ENCODE peak calls at places on chromosomes 2 and 18, in four cellular contexts. One of them, this sample, is unnamed.

GRCh38 chr2:20282916-20283592 is 58.1 kb upstream of the SDC1 start:
- DNase-seq in thoracic aorta: no peak
- DNase-seq in H9: no peak
- DNase-seq in SK-N-SH: peak
- DNase-seq in this sample: no peak

GRCh38 chr2:233289590-233290424 is 17.8 kb upstream of the SAG start:
- DNase-seq in H9: no peak
- DNase-seq in SK-N-SH: no peak
- DNase-seq in thoracic aorta: no peak
- DNase-seq in this sample: no peak

GRCh38 chr2:204228169-204228940 is 291.8 kb downstream of the ICOS start:
- DNase-seq in thoracic aorta: no peak
- DNase-seq in H9: no peak
- DNase-seq in SK-N-SH: peak
- DNase-seq in this sample: no peak

GRCh38 chr2:112583497-112584133 is 794 bp upstream of the CHCHD5 start:
- DNase-seq in thoracic aorta: no peak
- DNase-seq in H9: no peak
- DNase-seq in SK-N-SH: peak
- DNase-seq in this sample: no peak

GRCh38 chr18:3075491-3075890 is 62.5 kb upstream of the LPIN2 start:
- DNase-seq in SK-N-SH: no peak
- DNase-seq in H9: no peak
- DNase-seq in thoracic aorta: no peak
- DNase-seq in this sample: no peak

GRCh38 chr2:7262608-7263228 is 345.5 kb downstream of the RNF144A start:
- DNase-seq in thoracic aorta: no peak
- DNase-seq in SK-N-SH: no peak
- DNase-seq in H9: no peak
- DNase-seq in this sample: no peak

GRCh38 chr2:198127627-198128026 is 323.2 kb downstream of the PLCL1 start:
- DNase-seq in SK-N-SH: peak
- DNase-seq in H9: peak
- DNase-seq in thoracic aorta: no peak
- DNase-seq in this sample: no peak

GRCh38 chr18:31576670-31577069 is 15.0 kb upstream of the TTR start:
- DNase-seq in SK-N-SH: no peak
- DNase-seq in H9: no peak
- DNase-seq in thoracic aorta: no peak
- DNase-seq in this sample: no peak

GRCh38 chr2:196143641-196144236 is 27.6 kb downstream of the STK17B start:
- DNase-seq in thoracic aorta: no peak
- DNase-seq in SK-N-SH: no peak
- DNase-seq in H9: no peak
- DNase-seq in this sample: no peak

GRCh38 chr2:217915706-217916105 is 87.1 kb downstream of the TNS1 start:
- DNase-seq in thoracic aorta: no peak
- DNase-seq in SK-N-SH: no peak
- DNase-seq in H9: no peak
- DNase-seq in this sample: no peak

GRCh38 chr2:86011449-86011941 is 94.2 kb downstream of the POLR1A start:
- DNase-seq in SK-N-SH: no peak
- DNase-seq in thoracic aorta: no peak
- DNase-seq in H9: no peak
- DNase-seq in this sample: no peak

GRCh38 chr2:240799183-240799740 is 20.8 kb downstream of the KIF1A start:
- DNase-seq in H9: no peak
- DNase-seq in thoracic aorta: no peak
- DNase-seq in SK-N-SH: no peak
- DNase-seq in this sample: no peak

GRCh38 chr2:30417253-30417652 is 29.8 kb upstream of the LCLAT1 start:
- DNase-seq in H9: peak
- DNase-seq in thoracic aorta: no peak
- DNase-seq in SK-N-SH: no peak
- DNase-seq in this sample: no peak

GRCh38 chr2:113138428-113139322 is 11.3 kb downstream of the IL1RN start:
- DNase-seq in H9: no peak
- DNase-seq in SK-N-SH: peak
- DNase-seq in thoracic aorta: no peak
- DNase-seq in this sample: no peak

GRCh38 chr2:11771971-11772615 is 25.7 kb downstream of the LPIN1 start:
- DNase-seq in H9: no peak
- DNase-seq in SK-N-SH: no peak
- DNase-seq in thoracic aorta: no peak
- DNase-seq in this sample: no peak

GRCh38 chr2:86275962-86276361 is 61.5 kb downstream of the REEP1 start:
- DNase-seq in SK-N-SH: no peak
- DNase-seq in H9: no peak
- DNase-seq in thoracic aorta: no peak
- DNase-seq in this sample: no peak

GRCh38 chr2:32894119-32894728 is 52.5 kb upstream of the LTBP1 start:
- DNase-seq in SK-N-SH: no peak
- DNase-seq in thoracic aorta: no peak
- DNase-seq in H9: no peak
- DNase-seq in this sample: no peak

GRCh38 chr18:76908277-76908676 is 85.9 kb downstream of the ZNF236 start:
- DNase-seq in thoracic aorta: no peak
- DNase-seq in H9: no peak
- DNase-seq in SK-N-SH: no peak
- DNase-seq in this sample: no peak

GRCh38 chr2:219608399-219608964 is 10.8 kb downstream of the STK11IP start:
- DNase-seq in SK-N-SH: no peak
- DNase-seq in H9: no peak
- DNase-seq in thoracic aorta: no peak
- DNase-seq in this sample: no peak

GRCh38 chr2:135698838-135699237 is 42.8 kb upstream of the UBXN4 start:
- DNase-seq in thoracic aorta: no peak
- DNase-seq in SK-N-SH: no peak
- DNase-seq in H9: no peak
- DNase-seq in this sample: no peak

GRCh38 chr2:40120021-40120420 is 331.9 kb downstream of the SLC8A1 start:
- DNase-seq in thoracic aorta: no peak
- DNase-seq in H9: no peak
- DNase-seq in SK-N-SH: no peak
- DNase-seq in this sample: no peak

GRCh38 chr2:79717364-79718007 is 204.6 kb downstream of the CTNNA2 start:
- DNase-seq in SK-N-SH: no peak
- DNase-seq in H9: peak
- DNase-seq in thoracic aorta: no peak
- DNase-seq in this sample: no peak

GRCh38 chr2:160736148-160736547 is 242.5 kb upstream of the RBMS1 start:
- DNase-seq in thoracic aorta: no peak
- DNase-seq in SK-N-SH: no peak
- DNase-seq in H9: no peak
- DNase-seq in this sample: no peak

GRCh38 chr2:48856657-48857056 is 101.1 kb upstream of the LHCGR start:
- DNase-seq in thoracic aorta: no peak
- DNase-seq in H9: no peak
- DNase-seq in SK-N-SH: no peak
- DNase-seq in this sample: no peak

GRCh38 chr18:28411806-28412205 is 234.9 kb upstream of the CDH2 start:
- DNase-seq in thoracic aorta: peak
- DNase-seq in SK-N-SH: no peak
- DNase-seq in H9: no peak
- DNase-seq in this sample: no peak

DNA sequence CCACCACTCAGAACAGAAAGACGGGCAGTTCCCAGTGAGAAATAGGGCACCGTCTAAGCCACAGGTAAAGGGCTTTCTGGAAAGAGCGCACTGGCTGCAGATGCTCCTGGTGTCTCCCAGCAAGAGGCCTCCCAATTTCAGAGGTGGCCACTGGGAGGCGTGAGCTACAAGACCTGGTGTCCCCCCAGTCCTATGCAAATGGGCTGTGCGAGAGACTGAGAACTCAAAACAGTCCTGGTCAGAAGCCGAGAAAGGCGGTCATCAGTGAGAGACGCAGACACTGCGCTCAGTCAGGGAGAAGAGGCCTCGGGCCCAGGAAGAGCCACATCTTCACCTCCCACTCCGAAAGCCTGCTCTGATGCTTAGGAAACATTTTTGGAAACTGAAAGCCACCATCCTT is 179.5 kb downstream of the EIPR1 start:
- DNase-seq in H9: peak
- DNase-seq in SK-N-SH: peak
- DNase-seq in thoracic aorta: no peak
- DNase-seq in this sample: no peak
- TF ChIP-seq CTCF in H9: peak
- TF ChIP-seq CTCF in SK-N-SH: peak
- TF ChIP-seq CTCF in thoracic aorta: no peak
- TF ChIP-seq CTCF in this sample: no peak

GRCh38 chr2:179340678-179341077 is 76.0 kb upstream of the SESTD1 start:
- DNase-seq in thoracic aorta: no peak
- DNase-seq in H9: no peak
- DNase-seq in SK-N-SH: no peak
- DNase-seq in this sample: no peak
- TF ChIP-seq CTCF in thoracic aorta: no peak
- TF ChIP-seq CTCF in H9: peak
- TF ChIP-seq CTCF in SK-N-SH: peak
- TF ChIP-seq CTCF in this sample: no peak

GRCh38 chr2:41321341-41321740 is 726.5 kb upstream of the PKDCC start:
- DNase-seq in thoracic aorta: no peak
- DNase-seq in H9: no peak
- DNase-seq in SK-N-SH: no peak
- DNase-seq in this sample: no peak

GRCh38 chr2:41329075-41329474 is 718.7 kb upstream of the PKDCC start:
- DNase-seq in SK-N-SH: peak
- DNase-seq in thoracic aorta: no peak
- DNase-seq in H9: no peak
- DNase-seq in this sample: no peak

DNA sequence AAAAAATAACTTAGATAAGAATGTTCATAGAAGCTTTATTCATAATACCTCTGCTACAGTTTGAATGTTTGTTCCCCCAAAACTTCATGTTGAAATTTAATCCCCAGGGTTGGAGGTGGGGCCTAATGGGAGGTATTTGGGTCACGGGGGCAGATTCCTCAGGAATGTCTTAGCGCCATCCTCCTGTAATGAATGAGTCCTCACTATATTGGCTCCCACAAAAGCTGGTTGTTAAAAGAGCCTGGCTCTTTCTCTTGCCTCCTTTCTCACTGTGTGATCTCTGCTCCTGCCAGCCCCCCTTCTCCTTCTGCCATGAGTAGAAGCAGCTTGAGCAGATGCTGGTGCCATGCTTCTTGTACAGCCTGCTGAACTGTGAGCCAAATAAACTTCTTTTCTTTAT is 721.0 kb upstream of the PKDCC start:
- DNase-seq in thoracic aorta: no peak
- DNase-seq in SK-N-SH: no peak
- DNase-seq in H9: peak
- DNase-seq in this sample: no peak
- TF ChIP-seq CTCF in thoracic aorta: no peak
- TF ChIP-seq CTCF in SK-N-SH: no peak
- TF ChIP-seq CTCF in H9: no peak
- TF ChIP-seq CTCF in this sample: no peak

GRCh38 chr2:231489990-231490389 is 25.7 kb upstream of the NCL start:
- DNase-seq in H9: no peak
- DNase-seq in SK-N-SH: no peak
- DNase-seq in thoracic aorta: no peak
- DNase-seq in this sample: no peak
- TF ChIP-seq CTCF in H9: peak
- TF ChIP-seq CTCF in SK-N-SH: peak
- TF ChIP-seq CTCF in thoracic aorta: no peak
- TF ChIP-seq CTCF in this sample: no peak

DNA sequence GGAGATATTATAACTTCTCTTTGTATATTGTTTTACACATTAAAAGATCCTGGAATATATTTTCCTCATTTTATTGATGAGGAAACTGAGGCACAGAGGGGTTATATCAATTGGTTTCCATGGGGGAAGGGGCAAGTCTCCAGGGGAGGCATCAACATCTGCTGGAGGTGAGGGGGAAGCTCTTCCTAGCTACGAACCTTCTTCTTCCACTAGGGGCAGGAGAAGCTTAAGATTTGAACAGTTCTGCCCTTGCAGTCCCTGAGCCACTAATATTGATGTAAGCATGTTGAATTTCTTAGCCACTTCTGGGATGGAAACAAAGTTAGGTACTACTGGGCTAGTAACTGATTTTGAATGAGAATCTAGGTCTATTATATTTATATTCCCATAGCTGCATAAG is 140.1 kb upstream of the AQP4 start:
- DNase-seq in SK-N-SH: peak
- DNase-seq in H9: no peak
- DNase-seq in thoracic aorta: no peak
- DNase-seq in this sample: no peak
- TF ChIP-seq CTCF in SK-N-SH: peak
- TF ChIP-seq CTCF in H9: peak
- TF ChIP-seq CTCF in thoracic aorta: no peak
- TF ChIP-seq CTCF in this sample: no peak

GRCh38 chr2:69768789-69769188 is 26.9 kb downstream of the ANXA4 start:
- DNase-seq in SK-N-SH: no peak
- DNase-seq in H9: no peak
- DNase-seq in thoracic aorta: no peak
- DNase-seq in this sample: no peak

GRCh38 chr2:69764286-69765058 is 22.5 kb downstream of the ANXA4 start:
- DNase-seq in SK-N-SH: no peak
- DNase-seq in H9: no peak
- DNase-seq in thoracic aorta: no peak
- DNase-seq in this sample: no peak

GRCh38 chr2:69766014-69766413 is 24.1 kb downstream of the ANXA4 start:
- DNase-seq in SK-N-SH: no peak
- DNase-seq in H9: no peak
- DNase-seq in thoracic aorta: no peak
- DNase-seq in this sample: no peak

GRCh38 chr2:69768217-69768616 is 26.3 kb downstream of the ANXA4 start:
- DNase-seq in H9: no peak
- DNase-seq in SK-N-SH: no peak
- DNase-seq in thoracic aorta: no peak
- DNase-seq in this sample: no peak

GRCh38 chr2:69767034-69767433 is 25.1 kb downstream of the ANXA4 start:
- DNase-seq in thoracic aorta: no peak
- DNase-seq in SK-N-SH: no peak
- DNase-seq in H9: no peak
- DNase-seq in this sample: no peak
- TF ChIP-seq CTCF in thoracic aorta: no peak
- TF ChIP-seq CTCF in SK-N-SH: no peak
- TF ChIP-seq CTCF in H9: no peak
- TF ChIP-seq CTCF in this sample: no peak

DNA sequence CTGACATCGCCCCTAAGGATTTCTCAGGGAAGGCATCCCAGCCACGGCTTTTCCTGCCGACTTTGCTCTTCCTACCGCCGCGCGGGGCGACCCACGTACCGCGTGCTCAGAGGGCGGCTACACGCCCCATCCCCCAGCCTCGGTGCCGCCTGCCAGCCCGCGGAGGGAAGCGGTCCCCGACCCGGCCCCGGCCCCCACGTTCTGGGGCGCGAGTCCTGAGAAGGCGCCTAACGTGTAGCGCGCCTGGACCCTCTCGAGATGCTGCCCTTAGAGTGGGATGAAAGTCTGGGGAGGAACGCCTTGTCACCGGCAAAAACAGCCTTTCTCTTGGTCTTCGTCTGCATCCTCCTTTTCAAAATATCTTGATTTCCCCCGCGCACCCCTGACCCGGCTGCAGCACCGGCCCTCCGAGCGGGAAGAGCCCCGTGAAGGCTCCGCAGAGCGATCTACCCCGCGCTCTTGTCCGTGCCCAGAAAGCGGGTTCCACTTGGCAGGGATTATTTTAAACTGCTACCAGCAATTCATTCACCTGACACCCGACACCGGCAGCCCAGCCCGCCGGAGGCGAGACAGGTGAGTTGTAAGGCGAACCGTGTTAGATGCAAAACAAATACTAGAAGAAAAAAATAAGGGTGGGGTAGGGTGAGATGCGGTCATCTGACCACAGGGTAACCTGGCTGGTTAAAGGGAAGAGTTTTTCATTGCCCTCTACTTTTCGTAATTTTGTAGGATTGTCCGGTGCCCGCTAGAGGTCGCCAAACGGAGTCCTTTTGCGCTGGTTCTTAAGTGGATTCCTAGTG is 852 bp upstream of the KCNG3 start:
- DNase-seq in SK-N-SH: peak
- DNase-seq in H9: peak
- DNase-seq in thoracic aorta: no peak
- DNase-seq in this sample: no peak
- TF ChIP-seq CTCF in SK-N-SH: peak
- TF ChIP-seq CTCF in H9: peak
- TF ChIP-seq CTCF in thoracic aorta: peak
- TF ChIP-seq CTCF in this sample: peak

This sample was measured in omental fat pad.